ENCODE peak calls at places on chromosomes 3 and 15, in five cellular contexts. One of them, this sample, is unnamed.

GRCh38 chr15:60479711-60480110 is 769 bp upstream of the ICE2 start:
- DNase-seq in left colon: no peak
- DNase-seq in thoracic aorta: no peak
- DNase-seq in foreskin fibroblast: no peak
- DNase-seq in psoas muscle: no peak
- DNase-seq in this sample: no peak

GRCh38 chr15:40906947-40907802 is 12.9 kb downstream of the VPS18 start:
- DNase-seq in left colon: peak
- DNase-seq in thoracic aorta: no peak
- DNase-seq in foreskin fibroblast: peak
- DNase-seq in psoas muscle: peak
- DNase-seq in this sample: no peak

GRCh38 chr3:74575857-74576256 is 38.6 kb downstream of the CNTN3 start:
- DNase-seq in psoas muscle: no peak
- DNase-seq in left colon: no peak
- DNase-seq in thoracic aorta: no peak
- DNase-seq in foreskin fibroblast: no peak
- DNase-seq in this sample: no peak

GRCh38 chr3:169454823-169455222 is 208.7 kb downstream of the MECOM start:
- DNase-seq in left colon: no peak
- DNase-seq in psoas muscle: no peak
- DNase-seq in thoracic aorta: no peak
- DNase-seq in foreskin fibroblast: peak
- DNase-seq in this sample: peak

GRCh38 chr3:188208751-188209433 is 54.9 kb downstream of the LPP start:
- DNase-seq in thoracic aorta: no peak
- DNase-seq in left colon: no peak
- DNase-seq in foreskin fibroblast: peak
- DNase-seq in psoas muscle: no peak
- DNase-seq in this sample: no peak

GRCh38 chr3:126293370-126294082 is 63.7 kb downstream of the KLF15 start:
- DNase-seq in foreskin fibroblast: peak
- DNase-seq in left colon: no peak
- DNase-seq in psoas muscle: peak
- DNase-seq in thoracic aorta: no peak
- DNase-seq in this sample: no peak

GRCh38 chr3:186454881-186455703 is 89.1 kb downstream of the CRYGS start:
- DNase-seq in left colon: no peak
- DNase-seq in thoracic aorta: no peak
- DNase-seq in psoas muscle: no peak
- DNase-seq in foreskin fibroblast: no peak
- DNase-seq in this sample: no peak

GRCh38 chr3:183315739-183316138 is 62.7 kb downstream of the B3GNT5 start:
- DNase-seq in foreskin fibroblast: no peak
- DNase-seq in thoracic aorta: no peak
- DNase-seq in psoas muscle: no peak
- DNase-seq in left colon: peak
- DNase-seq in this sample: no peak

GRCh38 chr15:77026501-77027110 is 31.7 kb downstream of the PSTPIP1 start:
- DNase-seq in thoracic aorta: no peak
- DNase-seq in foreskin fibroblast: no peak
- DNase-seq in psoas muscle: no peak
- DNase-seq in left colon: peak
- DNase-seq in this sample: no peak

GRCh38 chr15:99123706-99124451 is 19.0 kb downstream of the SYNM start:
- DNase-seq in psoas muscle: peak
- DNase-seq in left colon: peak
- DNase-seq in foreskin fibroblast: peak
- DNase-seq in thoracic aorta: peak
- DNase-seq in this sample: peak

GRCh38 chr3:68256635-68257034 is 602.2 kb upstream of the SUCLG2 start:
- DNase-seq in left colon: no peak
- DNase-seq in thoracic aorta: no peak
- DNase-seq in foreskin fibroblast: no peak
- DNase-seq in psoas muscle: no peak
- DNase-seq in this sample: no peak

GRCh38 chr3:119481079-119481478 is 12.3 kb downstream of the POGLUT1 start:
- DNase-seq in psoas muscle: no peak
- DNase-seq in left colon: no peak
- DNase-seq in foreskin fibroblast: peak
- DNase-seq in thoracic aorta: no peak
- DNase-seq in this sample: no peak

GRCh38 chr3:108780235-108780634 is 23.0 kb upstream of the RETNLB start:
- DNase-seq in thoracic aorta: no peak
- DNase-seq in foreskin fibroblast: no peak
- DNase-seq in left colon: no peak
- DNase-seq in psoas muscle: no peak
- DNase-seq in this sample: no peak

GRCh38 chr3:70821602-70822001 is 509.2 kb upstream of the MDFIC2 start:
- DNase-seq in thoracic aorta: no peak
- DNase-seq in left colon: no peak
- DNase-seq in psoas muscle: no peak
- DNase-seq in foreskin fibroblast: no peak
- DNase-seq in this sample: no peak

GRCh38 chr3:110995461-110996226 is 76.0 kb upstream of the NECTIN3 start:
- DNase-seq in thoracic aorta: no peak
- DNase-seq in left colon: no peak
- DNase-seq in foreskin fibroblast: peak
- DNase-seq in psoas muscle: no peak
- DNase-seq in this sample: peak

GRCh38 chr3:89079944-89080343 is 27.5 kb upstream of the EPHA3 start:
- DNase-seq in left colon: no peak
- DNase-seq in psoas muscle: no peak
- DNase-seq in thoracic aorta: no peak
- DNase-seq in foreskin fibroblast: no peak
- DNase-seq in this sample: no peak

GRCh38 chr15:90829942-90830440 is 38.4 kb upstream of the FURIN start:
- DNase-seq in thoracic aorta: no peak
- DNase-seq in left colon: no peak
- DNase-seq in foreskin fibroblast: no peak
- DNase-seq in psoas muscle: no peak
- DNase-seq in this sample: no peak

GRCh38 chr3:173753593-173753992 is 356.0 kb downstream of the NLGN1 start:
- DNase-seq in psoas muscle: no peak
- DNase-seq in foreskin fibroblast: no peak
- DNase-seq in left colon: no peak
- DNase-seq in thoracic aorta: no peak
- DNase-seq in this sample: no peak

GRCh38 chr3:12663311-12663935 is 494 bp downstream of the RAF1 start:
- DNase-seq in foreskin fibroblast: peak
- DNase-seq in thoracic aorta: peak
- DNase-seq in left colon: no peak
- DNase-seq in psoas muscle: peak
- DNase-seq in this sample: no peak

GRCh38 chr3:160980740-160981139 is 124.4 kb downstream of the B3GALNT1 start:
- DNase-seq in foreskin fibroblast: no peak
- DNase-seq in thoracic aorta: no peak
- DNase-seq in psoas muscle: no peak
- DNase-seq in left colon: no peak
- DNase-seq in this sample: no peak

GRCh38 chr3:160804762-160805161 is 48.7 kb downstream of the PPM1L start:
- DNase-seq in psoas muscle: peak
- DNase-seq in left colon: peak
- DNase-seq in foreskin fibroblast: no peak
- DNase-seq in thoracic aorta: no peak
- DNase-seq in this sample: no peak

GRCh38 chr3:151075869-151076573 is 9.4 kb upstream of the MED12L start:
- DNase-seq in psoas muscle: no peak
- DNase-seq in left colon: no peak
- DNase-seq in thoracic aorta: no peak
- DNase-seq in foreskin fibroblast: no peak
- DNase-seq in this sample: no peak

GRCh38 chr3:132535575-132536441 is 61.3 kb upstream of the ACKR4 start:
- DNase-seq in psoas muscle: peak
- DNase-seq in left colon: peak
- DNase-seq in foreskin fibroblast: peak
- DNase-seq in thoracic aorta: peak
- DNase-seq in this sample: peak

GRCh38 chr15:33910741-33911140 is 57.6 kb upstream of the CHRM5 start:
- DNase-seq in thoracic aorta: no peak
- DNase-seq in left colon: no peak
- DNase-seq in foreskin fibroblast: peak
- DNase-seq in psoas muscle: no peak
- DNase-seq in this sample: peak

GRCh38 chr3:41532976-41533375 is 333.7 kb downstream of the CTNNB1 start:
- DNase-seq in left colon: no peak
- DNase-seq in thoracic aorta: no peak
- DNase-seq in psoas muscle: no peak
- DNase-seq in foreskin fibroblast: no peak
- DNase-seq in this sample: no peak

GRCh38 chr3:46965151-46965550 is 11.4 kb downstream of the CCDC12 start:
- DNase-seq in foreskin fibroblast: no peak
- DNase-seq in thoracic aorta: no peak
- DNase-seq in psoas muscle: no peak
- DNase-seq in left colon: no peak
- DNase-seq in this sample: no peak

GRCh38 chr3:4853749-4854140 is 125.5 kb upstream of the BHLHE40 start:
- DNase-seq in left colon: no peak
- DNase-seq in psoas muscle: no peak
- DNase-seq in foreskin fibroblast: no peak
- DNase-seq in thoracic aorta: no peak
- DNase-seq in this sample: no peak

GRCh38 chr3:141979050-141979671 is 102.7 kb downstream of the ATP1B3 start:
- DNase-seq in psoas muscle: no peak
- DNase-seq in foreskin fibroblast: peak
- DNase-seq in left colon: no peak
- DNase-seq in thoracic aorta: no peak
- DNase-seq in this sample: peak

GRCh38 chr3:151838574-151839312 is 24.8 kb downstream of the AADAC start:
- DNase-seq in foreskin fibroblast: peak
- DNase-seq in thoracic aorta: no peak
- DNase-seq in psoas muscle: no peak
- DNase-seq in left colon: no peak
- DNase-seq in this sample: peak

GRCh38 chr3:160754371-160754854 is 1.6 kb upstream of the PPM1L start:
- DNase-seq in thoracic aorta: no peak
- DNase-seq in foreskin fibroblast: peak
- DNase-seq in psoas muscle: peak
- DNase-seq in left colon: peak
- DNase-seq in this sample: peak

GRCh38 chr3:31748281-31749245 is 215.8 kb downstream of the STT3B start:
- DNase-seq in psoas muscle: no peak
- DNase-seq in left colon: no peak
- DNase-seq in thoracic aorta: no peak
- DNase-seq in foreskin fibroblast: no peak
- DNase-seq in this sample: no peak

This sample was measured in HS-5.